ENCODE peak calls at places on chromosomes 5 and 9, in seven cellular contexts. P, L, H, V, N, A and M are unnamed samples.

GRCh38 chr9:94908583-94909249 is 182.2 kb downstream of the AOPEP start:
- DNase-seq in P (no peak), L (no peak), H (no peak), V (no peak), N (no peak), A (peak; percentile 65), M (no peak)

GRCh38 chr5:150656191-150657132 is 4.6 kb upstream of the MYOZ3 start:
- DNase-seq in P (peak; percentile 66), L (peak; percentile 87), H (peak; percentile 84), V (peak; percentile 78), N (no peak), A (peak; percentile 78), M (peak; percentile 76)

GRCh38 chr5:100161868-100162267 is 373.3 kb upstream of the FAM174A start:
- DNase-seq in P (no peak), L (no peak), H (no peak), V (no peak), N (no peak), A (no peak), M (no peak)

GRCh38 chr9:35710818-35711500 is 21.0 kb downstream of the TLN1 start:
- DNase-seq in P (no peak), L (no peak), H (no peak), V (no peak), N (no peak), A (no peak), M (no peak)

GRCh38 chr5:72108200-72109050 is 1.1 kb downstream of the MAP1B start:
- DNase-seq in P (no peak), L (peak; percentile 87), H (no peak), V (peak; percentile 55), N (peak; percentile 56), A (peak; percentile 64), M (peak; percentile 87)

GRCh38 chr9:4674783-4675182 is 4.6 kb upstream of the CDC37L1 start:
- DNase-seq in P (no peak), L (no peak), H (no peak), V (peak; percentile 71), N (peak; percentile 56), A (no peak), M (no peak)

GRCh38 chr5:113212244-113212920 is 222.4 kb downstream of the TSSK1B start:
- DNase-seq in P (peak; percentile 18), L (peak; percentile 72), H (no peak), V (no peak), N (peak; percentile 20), A (no peak), M (no peak)

GRCh38 chr5:9587135-9587534 is 41.3 kb upstream of the SEMA5A start:
- DNase-seq in P (no peak), L (no peak), H (no peak), V (no peak), N (no peak), A (no peak), M (no peak)

GRCh38 chr5:32270946-32271345 is 41.8 kb downstream of the MTMR12 start:
- DNase-seq in P (no peak), L (no peak), H (no peak), V (no peak), N (no peak), A (no peak), M (no peak)

DNA sequence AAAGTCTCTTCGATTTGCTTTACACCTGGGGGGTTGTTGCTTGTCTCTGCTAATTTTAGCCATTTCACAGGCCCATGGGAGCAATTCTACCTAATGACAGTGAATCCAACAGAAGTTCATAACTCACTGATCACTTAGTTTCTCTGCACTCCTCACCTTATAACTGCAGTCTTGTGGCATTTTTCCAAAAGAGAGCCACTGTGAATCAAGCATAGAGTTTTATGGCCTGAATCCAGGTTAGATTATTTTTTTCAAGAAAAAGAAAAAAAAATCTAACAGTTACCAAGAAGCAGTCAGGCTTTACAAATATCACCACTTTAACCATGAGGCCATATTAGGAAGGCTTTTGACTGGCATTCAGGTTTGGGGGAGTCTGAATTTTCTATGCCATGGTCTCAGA is 1.5 kb upstream of the IL7R start:
- DNase-seq in P (no peak), L (no peak), H (no peak), V (peak; percentile 48), N (no peak), A (no peak), M (no peak)
- H3K4me1 ChIP-seq in P (no peaks in the 10 kb centered on the region), L (no peaks in the 10 kb centered on the region), H (peaks cover 71% of the 10 kb centered on the region), V (peaks cover 65% of the 10 kb centered on the region), N (peaks cover 35% of the 10 kb centered on the region), A (no peaks in the 10 kb centered on the region), M (peaks cover 37% of the 10 kb centered on the region)

DNA sequence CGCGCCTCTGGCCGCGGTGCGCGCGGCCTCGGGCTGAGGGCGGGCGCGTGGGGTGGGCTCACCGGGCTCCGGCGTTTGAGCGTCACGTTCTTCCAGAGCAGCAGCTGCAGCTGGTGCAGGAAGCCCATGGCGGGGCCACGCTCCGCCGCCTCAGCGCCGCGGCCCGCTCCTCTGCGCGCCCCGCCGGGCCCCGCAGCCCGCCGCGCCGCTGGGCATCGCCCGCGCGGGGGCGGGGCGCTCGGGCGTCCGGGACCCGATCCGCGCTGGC is at the start of gene ABCA2:
- DNase-seq in P (no peak), L (no peak), H (peak; percentile 77), V (no peak), N (no peak), A (no peak), M (no peak)
- H3K4me1 ChIP-seq in P (peaks cover 8% of the 10 kb centered on the region), L (peaks cover 27% of the 10 kb centered on the region), H (peaks cover 46% of the 10 kb centered on the region), V (peaks cover 13% of the 10 kb centered on the region), N (no peaks in the 10 kb centered on the region), A (peaks cover 23% of the 10 kb centered on the region), M (peaks cover 28% of the 10 kb centered on the region)

DNA sequence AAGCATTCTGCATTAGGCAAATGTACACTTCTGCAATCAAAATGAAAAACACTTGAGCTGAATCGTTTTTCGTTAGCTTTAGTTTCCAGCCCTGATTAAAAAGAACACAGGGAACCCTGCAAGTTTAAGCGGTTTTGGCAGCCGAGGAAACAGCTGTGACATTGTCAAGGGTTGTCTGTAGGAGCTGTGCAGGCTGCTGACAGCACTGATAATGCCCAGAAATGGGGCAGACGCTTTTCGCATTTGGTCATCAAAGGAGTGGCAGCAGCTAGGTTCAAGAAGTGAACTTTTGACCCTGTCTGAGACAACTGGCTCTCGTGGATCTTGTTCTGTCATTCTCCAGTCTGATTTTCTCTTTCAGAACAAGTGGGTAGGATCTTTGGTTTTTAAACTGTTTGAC is 165.6 kb upstream of the CCDC152 start:
- DNase-seq in P (no peak), L (peak; percentile 88), H (no peak), V (no peak), N (no peak), A (peak; percentile 75), M (peak; percentile 66)
- H3K4me1 ChIP-seq in P (peaks cover 9% of the 10 kb centered on the region), L (peaks cover 37% of the 10 kb centered on the region), H (no peaks in the 10 kb centered on the region), V (no peaks in the 10 kb centered on the region), N (no peaks in the 10 kb centered on the region), A (peaks cover 77% of the 10 kb centered on the region), M (peaks cover 14% of the 10 kb centered on the region)

GRCh38 chr9:89493181-89493580 is 4.7 kb downstream of the SEMA4D start:
- DNase-seq in P (no peak), L (no peak), H (no peak), V (no peak), N (no peak), A (no peak), M (no peak)

GRCh38 chr9:89492586-89492985 is 5.3 kb downstream of the SEMA4D start:
- DNase-seq in P (no peak), L (no peak), H (no peak), V (no peak), N (no peak), A (no peak), M (no peak)

GRCh38 chr9:89494199-89494598 is 3.7 kb downstream of the SEMA4D start:
- DNase-seq in P (no peak), L (no peak), H (no peak), V (no peak), N (no peak), A (no peak), M (no peak)

GRCh38 chr9:89491688-89492087 is 6.2 kb downstream of the SEMA4D start:
- DNase-seq in P (no peak), L (no peak), H (no peak), V (no peak), N (no peak), A (no peak), M (no peak)

GRCh38 chr9:89493671-89494070 is 4.2 kb downstream of the SEMA4D start:
- DNase-seq in P (no peak), L (no peak), H (no peak), V (no peak), N (no peak), A (no peak), M (no peak)
- H3K4me1 ChIP-seq in P (peaks cover 6% of the 10 kb centered on the region), L (peaks cover 4% of the 10 kb centered on the region), H (peaks cover 40% of the 10 kb centered on the region), V (peaks cover 9% of the 10 kb centered on the region), N (no peaks in the 10 kb centered on the region), A (peaks cover 68% of the 10 kb centered on the region), M (peaks cover 29% of the 10 kb centered on the region)

GRCh38 chr5:14187157-14187556 is 44.0 kb downstream of the TRIO start:
- DNase-seq in P (no peak), L (no peak), H (no peak), V (no peak), N (no peak), A (no peak), M (no peak)
- H3K4me1 ChIP-seq in P (peaks cover 25% of the 10 kb centered on the region), L (peaks cover 71% of the 10 kb centered on the region), H (no peaks in the 10 kb centered on the region), V (peaks cover 97% of the 10 kb centered on the region), N (peaks cover 90% of the 10 kb centered on the region), A (peaks cover 70% of the 10 kb centered on the region), M (peaks cover 24% of the 10 kb centered on the region)